ENCODE peak calls at places on chromosomes 16 and 17, in seven cellular contexts. One of them, this sample, is unnamed.

GRCh38 chr17:31650756-31651520 is 208.1 kb downstream of the COPRS start:
- DNase-seq in dorsolateral prefrontal cortex: no peak
- DNase-seq in astrocyte of the cerebellum: no peak
- DNase-seq in omental fat pad: no peak
- DNase-seq in A549: no peak
- DNase-seq in pancreas: no peak
- DNase-seq in mucosa of descending colon: no peak
- DNase-seq in this sample: no peak

GRCh38 chr17:12492450-12492849 is 173.2 kb upstream of the MYOCD start:
- DNase-seq in dorsolateral prefrontal cortex: no peak
- DNase-seq in astrocyte of the cerebellum: peak
- DNase-seq in omental fat pad: no peak
- DNase-seq in A549: peak
- DNase-seq in pancreas: no peak
- DNase-seq in mucosa of descending colon: no peak
- DNase-seq in this sample: peak

GRCh38 chr16:17345043-17345442 is 125.7 kb downstream of the XYLT1 start:
- DNase-seq in dorsolateral prefrontal cortex: no peak
- DNase-seq in astrocyte of the cerebellum: no peak
- DNase-seq in omental fat pad: no peak
- DNase-seq in A549: no peak
- DNase-seq in pancreas: no peak
- DNase-seq in mucosa of descending colon: no peak
- DNase-seq in this sample: peak

GRCh38 chr17:73531171-73531570 is 113.1 kb downstream of the SDK2 start:
- DNase-seq in dorsolateral prefrontal cortex: no peak
- DNase-seq in astrocyte of the cerebellum: no peak
- DNase-seq in omental fat pad: no peak
- DNase-seq in A549: no peak
- DNase-seq in pancreas: no peak
- DNase-seq in mucosa of descending colon: no peak
- DNase-seq in this sample: no peak

GRCh38 chr17:77304051-77304745 is 163.4 kb downstream of the SEC14L1 start:
- DNase-seq in dorsolateral prefrontal cortex: no peak
- DNase-seq in astrocyte of the cerebellum: no peak
- DNase-seq in omental fat pad: no peak
- DNase-seq in A549: no peak
- DNase-seq in pancreas: no peak
- DNase-seq in mucosa of descending colon: no peak
- DNase-seq in this sample: no peak

GRCh38 chr17:75457047-75457654 is 716 bp downstream of the TMEM94 start:
- DNase-seq in dorsolateral prefrontal cortex: peak
- DNase-seq in astrocyte of the cerebellum: no peak
- DNase-seq in omental fat pad: no peak
- DNase-seq in A549: peak
- DNase-seq in pancreas: no peak
- DNase-seq in mucosa of descending colon: peak
- DNase-seq in this sample: peak

GRCh38 chr17:14352139-14352538 is 51.3 kb downstream of the HS3ST3B1 start:
- DNase-seq in dorsolateral prefrontal cortex: no peak
- DNase-seq in astrocyte of the cerebellum: no peak
- DNase-seq in omental fat pad: no peak
- DNase-seq in A549: no peak
- DNase-seq in pancreas: no peak
- DNase-seq in mucosa of descending colon: no peak
- DNase-seq in this sample: no peak

GRCh38 chr17:77842148-77842905 is 116.2 kb upstream of the TNRC6C start:
- DNase-seq in dorsolateral prefrontal cortex: no peak
- DNase-seq in astrocyte of the cerebellum: no peak
- DNase-seq in omental fat pad: no peak
- DNase-seq in A549: no peak
- DNase-seq in pancreas: no peak
- DNase-seq in mucosa of descending colon: no peak
- DNase-seq in this sample: peak

GRCh38 chr16:760498-761343 is at the start of gene MSLN:
- DNase-seq in dorsolateral prefrontal cortex: no peak
- DNase-seq in astrocyte of the cerebellum: no peak
- DNase-seq in omental fat pad: peak
- DNase-seq in A549: peak
- DNase-seq in pancreas: no peak
- DNase-seq in mucosa of descending colon: peak
- DNase-seq in this sample: no peak

GRCh38 chr16:2156025-2156848 is 655 bp downstream of the TRAF7 start:
- DNase-seq in dorsolateral prefrontal cortex: no peak
- DNase-seq in astrocyte of the cerebellum: no peak
- DNase-seq in omental fat pad: no peak
- DNase-seq in A549: no peak
- DNase-seq in pancreas: no peak
- DNase-seq in mucosa of descending colon: peak
- DNase-seq in this sample: peak

GRCh38 chr17:251531-251930 is 70.1 kb upstream of the DOC2B start:
- DNase-seq in dorsolateral prefrontal cortex: peak
- DNase-seq in astrocyte of the cerebellum: no peak
- DNase-seq in omental fat pad: no peak
- DNase-seq in A549: no peak
- DNase-seq in pancreas: peak
- DNase-seq in mucosa of descending colon: peak
- DNase-seq in this sample: no peak

GRCh38 chr17:48294193-48294909 is 135.7 kb downstream of the SKAP1 start:
- DNase-seq in dorsolateral prefrontal cortex: no peak
- DNase-seq in astrocyte of the cerebellum: no peak
- DNase-seq in omental fat pad: no peak
- DNase-seq in A549: no peak
- DNase-seq in pancreas: no peak
- DNase-seq in mucosa of descending colon: no peak
- DNase-seq in this sample: no peak
- TF ChIP-seq CTCF in dorsolateral prefrontal cortex: no peak
- TF ChIP-seq CTCF in astrocyte of the cerebellum: no peak
- TF ChIP-seq CTCF in omental fat pad: no peak
- TF ChIP-seq CTCF in A549: no peak
- TF ChIP-seq CTCF in pancreas: no peak
- TF ChIP-seq CTCF in mucosa of descending colon: no peak
- TF ChIP-seq CTCF in this sample: no peak

DNA sequence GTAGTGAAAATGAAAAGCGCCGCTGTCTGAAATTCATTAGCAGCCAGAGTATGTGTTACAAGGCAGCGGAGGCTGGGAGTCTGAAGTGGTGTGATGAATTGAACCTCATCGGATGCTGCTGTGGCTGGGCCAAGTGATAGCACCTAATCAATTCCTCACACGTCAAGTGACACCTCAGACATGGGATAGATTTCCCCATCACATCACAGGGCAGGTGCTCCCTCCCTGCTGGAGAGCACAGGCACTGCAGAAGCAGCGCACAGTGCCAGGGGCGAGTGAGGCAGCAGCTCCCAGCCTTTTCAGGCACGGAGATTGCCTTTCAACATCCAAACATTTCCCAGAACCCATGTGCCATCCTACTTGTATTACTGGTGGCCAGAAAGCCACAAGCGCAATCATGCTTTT is 32.2 kb downstream of the DRC3 start:
- DNase-seq in dorsolateral prefrontal cortex: no peak
- DNase-seq in astrocyte of the cerebellum: no peak
- DNase-seq in omental fat pad: no peak
- DNase-seq in A549: no peak
- DNase-seq in pancreas: no peak
- DNase-seq in mucosa of descending colon: no peak
- DNase-seq in this sample: no peak
- TF ChIP-seq CTCF in dorsolateral prefrontal cortex: no peak
- TF ChIP-seq CTCF in astrocyte of the cerebellum: peak
- TF ChIP-seq CTCF in omental fat pad: no peak
- TF ChIP-seq CTCF in A549: no peak
- TF ChIP-seq CTCF in pancreas: no peak
- TF ChIP-seq CTCF in mucosa of descending colon: no peak
- TF ChIP-seq CTCF in this sample: peak

DNA sequence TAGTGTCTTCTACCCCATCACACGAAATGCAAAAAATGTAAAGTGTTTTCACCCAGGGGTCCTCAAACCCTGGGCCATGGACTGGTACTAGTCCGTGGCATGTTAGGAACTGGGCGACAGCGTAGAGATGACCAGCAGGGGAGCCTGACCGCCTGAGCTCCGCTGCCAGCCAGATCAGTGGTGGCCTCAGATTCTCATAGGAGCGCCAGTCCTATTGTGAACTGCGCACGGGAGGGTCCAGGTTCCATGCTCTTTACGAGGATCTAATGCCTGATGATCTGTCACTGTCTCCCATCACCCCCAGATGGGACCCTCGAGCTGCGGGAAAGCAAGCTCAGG is 4.5 kb downstream of the SCARF1 start:
- DNase-seq in dorsolateral prefrontal cortex: no peak
- DNase-seq in astrocyte of the cerebellum: no peak
- DNase-seq in omental fat pad: no peak
- DNase-seq in A549: no peak
- DNase-seq in pancreas: no peak
- DNase-seq in mucosa of descending colon: no peak
- DNase-seq in this sample: no peak
- TF ChIP-seq CTCF in dorsolateral prefrontal cortex: peak
- TF ChIP-seq CTCF in astrocyte of the cerebellum: no peak
- TF ChIP-seq CTCF in omental fat pad: no peak
- TF ChIP-seq CTCF in A549: no peak
- TF ChIP-seq CTCF in pancreas: no peak
- TF ChIP-seq CTCF in mucosa of descending colon: no peak
- TF ChIP-seq CTCF in this sample: no peak

DNA sequence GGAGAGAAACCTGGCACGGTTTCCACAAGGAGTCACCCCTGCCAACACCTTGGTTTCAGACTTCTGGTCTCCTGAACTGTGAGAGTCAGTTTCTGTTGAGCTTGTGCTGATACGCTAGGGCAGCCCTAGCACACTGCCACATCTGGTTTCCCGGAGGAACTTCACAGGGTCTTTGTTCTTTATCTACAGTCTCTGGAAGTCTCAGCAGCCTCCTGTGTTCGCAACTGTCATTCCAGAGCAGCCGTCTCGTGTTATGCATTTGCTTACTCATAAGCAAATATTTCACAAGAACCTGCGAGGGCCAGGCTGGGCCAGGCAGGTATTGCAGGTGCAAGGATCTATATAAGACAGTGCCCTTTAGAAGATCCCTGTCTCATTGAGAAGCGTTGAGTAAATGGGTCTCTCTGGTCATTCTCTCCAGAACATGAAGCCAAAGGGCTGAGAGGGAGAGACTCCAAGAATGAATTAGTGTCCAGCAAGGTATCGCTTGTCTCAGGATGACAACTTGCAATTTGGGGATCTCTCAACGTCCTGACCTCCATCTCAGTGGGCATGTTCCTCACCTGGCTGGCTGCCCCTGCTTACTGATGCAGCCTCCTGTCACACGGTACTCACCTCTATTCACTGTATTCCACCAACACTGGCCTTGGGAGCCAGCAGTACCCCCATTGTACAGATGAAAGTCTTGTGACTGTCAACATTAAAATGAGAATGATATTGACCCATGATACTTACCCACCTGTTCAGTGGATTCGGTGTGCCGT is 141.2 kb downstream of the WWOX start:
- DNase-seq in dorsolateral prefrontal cortex: no peak
- DNase-seq in astrocyte of the cerebellum: no peak
- DNase-seq in omental fat pad: no peak
- DNase-seq in A549: peak
- DNase-seq in pancreas: peak
- DNase-seq in mucosa of descending colon: no peak
- DNase-seq in this sample: no peak
- TF ChIP-seq CTCF in dorsolateral prefrontal cortex: peak
- TF ChIP-seq CTCF in astrocyte of the cerebellum: no peak
- TF ChIP-seq CTCF in omental fat pad: no peak
- TF ChIP-seq CTCF in A549: no peak
- TF ChIP-seq CTCF in pancreas: no peak
- TF ChIP-seq CTCF in mucosa of descending colon: no peak
- TF ChIP-seq CTCF in this sample: no peak

DNA sequence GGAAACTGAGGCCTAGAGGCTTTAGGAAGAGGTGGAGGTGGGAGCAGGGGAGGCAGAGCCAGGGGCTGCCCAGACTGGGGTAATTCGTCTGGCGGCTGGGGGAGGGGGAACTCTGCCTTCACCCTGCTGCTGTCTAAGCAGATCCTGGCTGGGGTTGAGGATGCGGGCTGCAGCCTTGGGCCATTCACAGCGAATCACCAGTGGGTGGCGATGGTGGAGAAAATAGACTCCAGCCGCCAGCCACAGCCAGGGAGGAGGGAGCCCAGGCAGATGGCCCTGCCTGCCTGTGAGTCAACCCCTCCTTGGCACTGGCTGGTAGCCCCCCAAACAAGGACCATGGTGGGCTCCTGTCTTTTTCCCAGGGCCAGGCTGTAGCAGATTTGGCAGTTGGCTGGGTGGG is 41.7 kb upstream of the CDH5 start:
- DNase-seq in dorsolateral prefrontal cortex: peak
- DNase-seq in astrocyte of the cerebellum: no peak
- DNase-seq in omental fat pad: no peak
- DNase-seq in A549: peak
- DNase-seq in pancreas: no peak
- DNase-seq in mucosa of descending colon: no peak
- DNase-seq in this sample: no peak
- TF ChIP-seq CTCF in dorsolateral prefrontal cortex: peak
- TF ChIP-seq CTCF in astrocyte of the cerebellum: peak
- TF ChIP-seq CTCF in omental fat pad: no peak
- TF ChIP-seq CTCF in A549: peak
- TF ChIP-seq CTCF in pancreas: no peak
- TF ChIP-seq CTCF in mucosa of descending colon: no peak
- TF ChIP-seq CTCF in this sample: peak

This sample was measured in fibroblast of mammary gland.